ENCODE peak calls at places on chromosomes 13 and 19, in six cellular contexts. X, W, O, F, A and C are unnamed samples. For H3K27me3, the result is how much of the 10 kb centered on the place peaks cover.

GRCh38 chr13:26619321-26619720 is 61.8 kb downstream of the WASF3 start:
- DNase-seq in X (peak), W (no peak), O (no peak), F (no peak), A (peak), C (peak)

GRCh38 chr13:62320129-62320724 is 904.6 kb upstream of the PCDH20 start:
- DNase-seq in X (peak), W (no peak), O (no peak), F (no peak), A (peak), C (peak)

GRCh38 chr13:43663474-43664090 is 123.2 kb downstream of the ENOX1 start:
- DNase-seq in X (no peak), W (no peak), O (no peak), F (no peak), A (peak), C (peak)

GRCh38 chr13:113369189-113369588 is 5.3 kb upstream of the GRTP1 start:
- DNase-seq in X (no peak), W (no peak), O (no peak), F (no peak), A (no peak), C (no peak)

GRCh38 chr19:28500982-28501633 is 711.8 kb downstream of the UQCRFS1 start:
- DNase-seq in X (no peak), W (no peak), O (peak), F (no peak), A (no peak), C (no peak)

GRCh38 chr13:43894438-43894837 is 14.7 kb downstream of the LACC1 start:
- DNase-seq in X (no peak), W (no peak), O (no peak), F (no peak), A (no peak), C (no peak)

GRCh38 chr19:35347930-35348298 is 212 bp downstream of the FFAR1 start:
- DNase-seq in X (no peak), W (peak), O (peak), F (no peak), A (no peak), C (no peak)

GRCh38 chr13:65606622-65607021 is 1623.5 kb downstream of the PCDH9 start:
- DNase-seq in X (peak), W (no peak), O (no peak), F (no peak), A (peak), C (no peak)

GRCh38 chr19:29945017-29945416 is 3.0 kb downstream of the URI1 start:
- DNase-seq in X (no peak), W (no peak), O (no peak), F (no peak), A (no peak), C (no peak)

GRCh38 chr19:13917888-13918406 is 11.9 kb downstream of the CC2D1A start:
- DNase-seq in X (no peak), W (no peak), O (no peak), F (no peak), A (no peak), C (no peak)

GRCh38 chr19:35346193-35347052 is 1.3 kb upstream of the FFAR1 start:
- DNase-seq in X (no peak), W (peak), O (peak), F (no peak), A (no peak), C (no peak)

GRCh38 chr13:46575843-46576242 is 22.9 kb downstream of the LRCH1 start:
- DNase-seq in X (peak), W (no peak), O (no peak), F (no peak), A (no peak), C (peak)

GRCh38 chr13:41017153-41017552 is 2.0 kb downstream of the ELF1 start:
- DNase-seq in X (no peak), W (no peak), O (no peak), F (no peak), A (no peak), C (no peak)

GRCh38 chr13:104004572-104004971 is 938.4 kb upstream of the SLC10A2 start:
- DNase-seq in X (no peak), W (no peak), O (no peak), F (no peak), A (no peak), C (no peak)

GRCh38 chr13:109990296-109990695 is 203.9 kb upstream of the IRS2 start:
- DNase-seq in X (no peak), W (no peak), O (peak), F (no peak), A (no peak), C (no peak)
- H3K27me3 ChIP-seq in X (under half), W (under half), O (under half), F (under half), A (under half), C (under half)

GRCh38 chr19:47019431-47020041 is at the start of gene NPAS1:
- DNase-seq in X (no peak), W (no peak), O (peak), F (no peak), A (no peak), C (no peak)

GRCh38 chr19:47022140-47022536 is 2.5 kb downstream of the NPAS1 start:
- DNase-seq in X (no peak), W (no peak), O (peak), F (no peak), A (no peak), C (no peak)

GRCh38 chr19:47020132-47020805 is 632 bp downstream of the NPAS1 start:
- DNase-seq in X (no peak), W (no peak), O (peak), F (no peak), A (no peak), C (no peak)

GRCh38 chr19:47021536-47022139 is 2.0 kb downstream of the NPAS1 start:
- DNase-seq in X (no peak), W (no peak), O (peak), F (no peak), A (no peak), C (no peak)

DNA sequence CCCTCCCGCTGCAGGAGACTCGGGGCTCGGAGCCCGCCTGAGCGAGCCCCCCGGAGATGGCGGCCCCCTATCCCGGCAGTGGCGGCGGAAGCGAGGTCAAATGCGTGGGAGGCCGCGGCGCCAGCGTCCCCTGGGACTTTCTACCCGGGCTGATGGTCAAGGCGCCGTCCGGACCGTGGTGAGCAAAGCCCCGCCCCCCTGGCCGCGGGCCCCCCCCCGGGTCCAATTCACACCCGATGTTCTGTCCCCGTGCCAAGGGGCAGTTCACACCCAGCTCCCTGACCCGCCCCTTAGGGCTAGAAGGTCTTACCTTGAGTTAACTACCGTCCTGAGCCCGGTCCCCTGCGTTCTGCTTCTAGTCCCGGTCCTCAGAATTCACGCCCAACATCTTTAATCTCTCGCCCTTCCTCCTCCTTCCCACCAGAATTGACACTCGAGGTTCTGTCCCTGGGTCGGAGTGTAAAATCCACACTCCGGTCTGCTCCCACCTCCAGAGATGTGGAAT is 1.4 kb downstream of the NPAS1 start:
- DNase-seq in X (no peak), W (no peak), O (peak), F (no peak), A (no peak), C (no peak)
- H3K27me3 ChIP-seq in X (under half), W (half or more), O (half or more), F (under half), A (half or more), C (half or more)

GRCh38 chr19:4238831-4239230 is 8.0 kb upstream of the YJU2 start:
- DNase-seq in X (no peak), W (no peak), O (no peak), F (no peak), A (no peak), C (no peak)

GRCh38 chr19:4232614-4233281 is 3.4 kb downstream of the EBI3 start:
- DNase-seq in X (no peak), W (no peak), O (no peak), F (no peak), A (no peak), C (no peak)

GRCh38 chr19:4233282-4233853 is 4.0 kb downstream of the EBI3 start:
- DNase-seq in X (peak), W (peak), O (peak), F (no peak), A (no peak), C (no peak)

GRCh38 chr19:4234142-4234861 is 5.0 kb downstream of the EBI3 start:
- DNase-seq in X (no peak), W (no peak), O (no peak), F (no peak), A (no peak), C (no peak)

GRCh38 chr19:4234862-4235201 is 5.5 kb downstream of the EBI3 start:
- DNase-seq in X (no peak), W (no peak), O (no peak), F (no peak), A (no peak), C (no peak)
- H3K27me3 ChIP-seq in X (under half), W (under half), O (under half), F (under half), A (under half), C (under half)

GRCh38 chr19:55443045-55443823 is at the start of gene SHISA7:
- DNase-seq in X (no peak), W (no peak), O (no peak), F (no peak), A (no peak), C (no peak)

GRCh38 chr19:55441692-55442321 is 1.3 kb downstream of the SHISA7 start:
- DNase-seq in X (no peak), W (no peak), O (peak), F (no peak), A (no peak), C (no peak)

GRCh38 chr19:55441319-55441691 is 1.8 kb downstream of the SHISA7 start:
- DNase-seq in X (no peak), W (no peak), O (no peak), F (no peak), A (no peak), C (no peak)

GRCh38 chr19:55443824-55444719 is 972 bp upstream of the SHISA7 start:
- DNase-seq in X (no peak), W (no peak), O (no peak), F (no peak), A (no peak), C (no peak)

DNA sequence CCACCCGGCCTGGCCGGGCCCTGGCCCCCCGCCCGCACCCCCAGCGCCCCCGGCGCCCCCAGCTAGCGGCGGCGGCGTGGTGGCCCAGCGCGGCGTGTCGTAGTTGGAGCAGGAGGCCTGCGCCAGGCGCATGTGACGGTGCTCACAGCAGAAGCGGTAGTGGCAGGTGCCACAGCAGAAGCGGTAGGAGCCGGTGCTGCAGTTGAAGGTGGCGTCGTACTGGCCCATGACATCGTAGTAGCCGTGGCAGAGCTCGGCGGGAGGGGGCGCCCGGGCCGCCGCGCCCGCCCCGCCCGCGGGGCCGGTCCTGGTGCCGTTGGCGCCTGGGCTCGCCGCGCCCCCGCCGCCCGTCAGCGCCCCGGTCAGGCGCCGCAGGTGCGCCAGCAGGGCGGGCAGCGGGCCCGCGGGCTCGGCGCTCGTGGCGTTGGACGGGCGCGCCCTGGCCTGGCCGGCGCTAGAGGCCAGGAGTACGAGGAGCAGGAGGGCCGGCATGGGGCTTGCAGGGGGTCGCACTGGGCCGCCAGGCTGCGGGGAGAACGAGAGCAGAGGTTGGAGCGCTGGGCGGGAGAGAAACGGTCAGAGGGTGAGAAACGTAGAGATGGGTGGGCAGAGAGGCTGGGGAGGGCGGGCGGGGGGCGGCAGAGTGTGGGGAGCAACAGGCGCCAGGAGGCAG is 592 bp downstream of the SHISA7 start:
- DNase-seq in X (no peak), W (no peak), O (peak), F (no peak), A (no peak), C (no peak)
- H3K27me3 ChIP-seq in X (under half), W (half or more), O (half or more), F (under half), A (half or more), C (half or more)

GRCh38 chr13:63609574-63609973 is 2193.9 kb upstream of the PCDH20 start:
- DNase-seq in X (no peak), W (no peak), O (no peak), F (no peak), A (no peak), C (no peak)

GRCh38 chr13:63614874-63615612 is 2199.4 kb upstream of the PCDH20 start:
- DNase-seq in X (no peak), W (no peak), O (no peak), F (no peak), A (peak), C (no peak)
- H3K27me3 ChIP-seq in X (under half), W (under half), O (under half), F (under half), A (under half), C (under half)

GRCh38 chr19:1749373-1750342 is 3.6 kb upstream of the ONECUT3 start:
- DNase-seq in X (no peak), W (no peak), O (peak), F (no peak), A (no peak), C (no peak)

GRCh38 chr19:1747285-1748114 is 5.8 kb upstream of the ONECUT3 start:
- DNase-seq in X (peak), W (no peak), O (peak), F (no peak), A (no peak), C (peak)

GRCh38 chr19:1748115-1748702 is 5.1 kb upstream of the ONECUT3 start:
- DNase-seq in X (no peak), W (peak), O (no peak), F (no peak), A (no peak), C (peak)

GRCh38 chr19:1750343-1751021 is 2.8 kb upstream of the ONECUT3 start:
- DNase-seq in X (no peak), W (no peak), O (no peak), F (no peak), A (no peak), C (no peak)

GRCh38 chr19:1748703-1749341 is 4.5 kb upstream of the ONECUT3 start:
- DNase-seq in X (no peak), W (no peak), O (peak), F (no peak), A (no peak), C (no peak)
- H3K27me3 ChIP-seq in X (half or more), W (half or more), O (half or more), F (half or more), A (half or more), C (half or more)